ENCODE peak calls at places on chromosomes 1 and 21, in seven cellular contexts. One of them, this sample, is unnamed.

GRCh38 chr1:150706091-150706490 is 9.1 kb upstream of the GOLPH3L start:
- DNase-seq in psoas muscle: no peak
- DNase-seq in B cell: no peak
- DNase-seq in pancreas: no peak
- DNase-seq in AG04450: no peak
- DNase-seq in colonic mucosa: no peak
- DNase-seq in GM20000: no peak
- DNase-seq in this sample: no peak

GRCh38 chr1:38817958-38818705 is 41.4 kb downstream of the RRAGC start:
- DNase-seq in AG04450: no peak
- DNase-seq in B cell: peak; percentile 71
- DNase-seq in GM20000: peak; percentile 85
- DNase-seq in colonic mucosa: no peak
- DNase-seq in pancreas: no peak
- DNase-seq in psoas muscle: peak; percentile 61
- DNase-seq in this sample: no peak

GRCh38 chr21:41777934-41778815 is 11.3 kb upstream of the RIPK4 start:
- DNase-seq in AG04450: peak; percentile 30
- DNase-seq in GM20000: no peak
- DNase-seq in B cell: no peak
- DNase-seq in pancreas: peak; percentile 91
- DNase-seq in psoas muscle: peak; percentile 80
- DNase-seq in colonic mucosa: peak; percentile 94
- DNase-seq in this sample: peak; percentile 59

GRCh38 chr1:203338335-203339036 is 12.4 kb downstream of the FMOD start:
- DNase-seq in colonic mucosa: peak; percentile 73
- DNase-seq in pancreas: no peak
- DNase-seq in psoas muscle: peak; percentile 67
- DNase-seq in GM20000: peak; percentile 82
- DNase-seq in AG04450: no peak
- DNase-seq in B cell: peak; percentile 80
- DNase-seq in this sample: no peak

GRCh38 chr21:27451116-27451515 is 484.2 kb upstream of the ADAMTS5 start:
- DNase-seq in AG04450: no peak
- DNase-seq in colonic mucosa: no peak
- DNase-seq in GM20000: no peak
- DNase-seq in pancreas: no peak
- DNase-seq in psoas muscle: no peak
- DNase-seq in B cell: no peak
- DNase-seq in this sample: no peak

GRCh38 chr1:181117648-181118449 is 29.3 kb downstream of the IER5 start:
- DNase-seq in AG04450: no peak
- DNase-seq in pancreas: no peak
- DNase-seq in colonic mucosa: no peak
- DNase-seq in B cell: no peak
- DNase-seq in GM20000: no peak
- DNase-seq in psoas muscle: no peak
- DNase-seq in this sample: no peak

GRCh38 chr1:206703647-206704046 is 18.9 kb downstream of the MAPKAPK2 start:
- DNase-seq in colonic mucosa: no peak
- DNase-seq in GM20000: peak; percentile 68
- DNase-seq in AG04450: no peak
- DNase-seq in pancreas: no peak
- DNase-seq in B cell: peak; percentile 52
- DNase-seq in psoas muscle: no peak
- DNase-seq in this sample: no peak

GRCh38 chr1:41537788-41538351 is 53.4 kb upstream of the EDN2 start:
- DNase-seq in colonic mucosa: peak; percentile 49
- DNase-seq in AG04450: peak; percentile 69
- DNase-seq in psoas muscle: peak; percentile 90
- DNase-seq in pancreas: peak; percentile 59
- DNase-seq in GM20000: no peak
- DNase-seq in B cell: no peak
- DNase-seq in this sample: peak; percentile 63

GRCh38 chr1:113931456-113931855 is 2.3 kb downstream of the HIPK1 start:
- DNase-seq in B cell: no peak
- DNase-seq in psoas muscle: no peak
- DNase-seq in GM20000: no peak
- DNase-seq in pancreas: no peak
- DNase-seq in colonic mucosa: no peak
- DNase-seq in AG04450: peak; percentile 49
- DNase-seq in this sample: no peak

GRCh38 chr1:114423455-114423854 is 87.5 kb downstream of the TRIM33 start:
- DNase-seq in psoas muscle: no peak
- DNase-seq in AG04450: no peak
- DNase-seq in pancreas: no peak
- DNase-seq in colonic mucosa: no peak
- DNase-seq in GM20000: no peak
- DNase-seq in B cell: no peak
- DNase-seq in this sample: no peak

GRCh38 chr1:93695411-93696005 is 13.9 kb upstream of the BCAR3 start:
- DNase-seq in GM20000: no peak
- DNase-seq in psoas muscle: no peak
- DNase-seq in B cell: peak; percentile 45
- DNase-seq in pancreas: no peak
- DNase-seq in colonic mucosa: no peak
- DNase-seq in AG04450: no peak
- DNase-seq in this sample: no peak

GRCh38 chr1:107263291-107263790 is 122.5 kb downstream of the NTNG1 start:
- DNase-seq in colonic mucosa: no peak
- DNase-seq in B cell: no peak
- DNase-seq in GM20000: no peak
- DNase-seq in psoas muscle: no peak
- DNase-seq in pancreas: no peak
- DNase-seq in AG04450: no peak
- DNase-seq in this sample: no peak

GRCh38 chr21:34072145-34073031 is 990 bp upstream of the MRPS6 start:
- DNase-seq in GM20000: no peak
- DNase-seq in pancreas: peak; percentile 82
- DNase-seq in colonic mucosa: no peak
- DNase-seq in psoas muscle: peak; percentile 80
- DNase-seq in AG04450: no peak
- DNase-seq in B cell: no peak
- DNase-seq in this sample: no peak
- TF ChIP-seq CTCF in GM20000: no peak
- TF ChIP-seq CTCF in pancreas: no peak
- TF ChIP-seq CTCF in colonic mucosa: no peak
- TF ChIP-seq CTCF in psoas muscle: no peak
- TF ChIP-seq CTCF in AG04450: no peak
- TF ChIP-seq CTCF in B cell: no peak
- TF ChIP-seq CTCF in this sample: no peak

GRCh38 chr1:6987940-6988339 is 202.7 kb downstream of the CAMTA1 start:
- DNase-seq in psoas muscle: no peak
- DNase-seq in colonic mucosa: no peak
- DNase-seq in pancreas: no peak
- DNase-seq in B cell: no peak
- DNase-seq in GM20000: no peak
- DNase-seq in AG04450: no peak
- DNase-seq in this sample: no peak

GRCh38 chr1:6986281-6986680 is 201.0 kb downstream of the CAMTA1 start:
- DNase-seq in colonic mucosa: no peak
- DNase-seq in GM20000: no peak
- DNase-seq in psoas muscle: no peak
- DNase-seq in AG04450: no peak
- DNase-seq in pancreas: no peak
- DNase-seq in B cell: no peak
- DNase-seq in this sample: no peak

GRCh38 chr1:6991271-6991670 is 206.0 kb downstream of the CAMTA1 start:
- DNase-seq in AG04450: peak; percentile 8
- DNase-seq in colonic mucosa: no peak
- DNase-seq in psoas muscle: no peak
- DNase-seq in GM20000: no peak
- DNase-seq in pancreas: no peak
- DNase-seq in B cell: no peak
- DNase-seq in this sample: peak; percentile 41

GRCh38 chr1:6988796-6989195 is 203.5 kb downstream of the CAMTA1 start:
- DNase-seq in AG04450: no peak
- DNase-seq in colonic mucosa: no peak
- DNase-seq in psoas muscle: no peak
- DNase-seq in pancreas: no peak
- DNase-seq in B cell: no peak
- DNase-seq in GM20000: no peak
- DNase-seq in this sample: no peak

GRCh38 chr1:6989506-6990159 is 204.4 kb downstream of the CAMTA1 start:
- DNase-seq in pancreas: no peak
- DNase-seq in GM20000: no peak
- DNase-seq in AG04450: no peak
- DNase-seq in colonic mucosa: no peak
- DNase-seq in psoas muscle: no peak
- DNase-seq in B cell: no peak
- DNase-seq in this sample: no peak
- TF ChIP-seq CTCF in pancreas: no peak
- TF ChIP-seq CTCF in GM20000: no peak
- TF ChIP-seq CTCF in AG04450: no peak
- TF ChIP-seq CTCF in colonic mucosa: no peak
- TF ChIP-seq CTCF in psoas muscle: no peak
- TF ChIP-seq CTCF in B cell: no peak
- TF ChIP-seq CTCF in this sample: no peak

GRCh38 chr1:210262167-210262896 is 29.7 kb downstream of the SERTAD4 start:
- DNase-seq in pancreas: no peak
- DNase-seq in colonic mucosa: no peak
- DNase-seq in psoas muscle: no peak
- DNase-seq in AG04450: peak; percentile 58
- DNase-seq in B cell: no peak
- DNase-seq in GM20000: no peak
- DNase-seq in this sample: no peak
- TF ChIP-seq CTCF in pancreas: no peak
- TF ChIP-seq CTCF in colonic mucosa: no peak
- TF ChIP-seq CTCF in psoas muscle: no peak
- TF ChIP-seq CTCF in AG04450: no peak
- TF ChIP-seq CTCF in B cell: no peak
- TF ChIP-seq CTCF in GM20000: no peak
- TF ChIP-seq CTCF in this sample: no peak

DNA sequence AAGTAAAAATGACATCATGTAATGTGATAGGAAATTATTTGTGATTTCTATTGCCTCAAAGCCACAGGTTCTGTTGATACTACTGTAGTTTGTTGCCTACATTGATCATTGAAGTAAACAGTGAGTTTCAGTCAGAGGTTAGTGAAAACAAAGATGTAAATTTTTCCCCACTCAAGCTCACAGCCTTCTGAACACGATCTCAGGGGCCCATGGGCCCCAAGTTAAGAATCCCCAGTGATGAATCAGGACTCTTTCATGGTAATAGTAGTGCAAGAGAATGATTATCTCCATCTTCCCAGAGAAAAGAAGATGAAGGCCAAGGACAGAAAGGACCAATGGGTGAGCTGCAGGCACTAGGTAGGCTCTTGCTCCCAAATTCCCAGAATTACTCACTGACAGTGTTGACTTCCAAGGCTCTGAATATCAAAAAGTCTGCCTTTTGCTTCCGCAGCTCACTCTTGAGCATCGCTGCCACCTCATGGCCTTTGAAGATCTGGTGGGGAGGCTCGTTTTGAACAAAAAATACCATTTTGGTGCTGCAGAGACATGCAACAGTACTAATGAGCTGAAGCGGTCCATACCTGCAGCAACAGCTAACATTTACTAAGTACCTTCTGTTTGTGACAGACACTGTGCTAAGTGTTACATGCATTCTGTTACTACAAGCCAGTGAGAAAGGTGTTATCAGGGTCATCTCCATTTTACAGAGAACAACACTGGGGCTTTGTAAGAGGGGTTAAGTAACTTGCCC is 113.3 kb downstream of the KIAA0319L start:
- DNase-seq in B cell: no peak
- DNase-seq in GM20000: no peak
- DNase-seq in colonic mucosa: no peak
- DNase-seq in pancreas: no peak
- DNase-seq in AG04450: no peak
- DNase-seq in psoas muscle: no peak
- DNase-seq in this sample: no peak
- TF ChIP-seq CTCF in B cell: no peak
- TF ChIP-seq CTCF in GM20000: no peak
- TF ChIP-seq CTCF in colonic mucosa: no peak
- TF ChIP-seq CTCF in pancreas: no peak
- TF ChIP-seq CTCF in AG04450: peak; percentile 29
- TF ChIP-seq CTCF in psoas muscle: no peak
- TF ChIP-seq CTCF in this sample: peak; percentile 15

GRCh38 chr1:63555480-63555879 is 32.2 kb downstream of the EFCAB7 start:
- DNase-seq in B cell: no peak
- DNase-seq in colonic mucosa: no peak
- DNase-seq in psoas muscle: no peak
- DNase-seq in AG04450: no peak
- DNase-seq in GM20000: no peak
- DNase-seq in pancreas: no peak
- DNase-seq in this sample: no peak

GRCh38 chr1:63559357-63559756 is 33.9 kb upstream of the PGM1 start:
- DNase-seq in AG04450: no peak
- DNase-seq in colonic mucosa: no peak
- DNase-seq in GM20000: no peak
- DNase-seq in B cell: no peak
- DNase-seq in psoas muscle: no peak
- DNase-seq in pancreas: no peak
- DNase-seq in this sample: no peak

DNA sequence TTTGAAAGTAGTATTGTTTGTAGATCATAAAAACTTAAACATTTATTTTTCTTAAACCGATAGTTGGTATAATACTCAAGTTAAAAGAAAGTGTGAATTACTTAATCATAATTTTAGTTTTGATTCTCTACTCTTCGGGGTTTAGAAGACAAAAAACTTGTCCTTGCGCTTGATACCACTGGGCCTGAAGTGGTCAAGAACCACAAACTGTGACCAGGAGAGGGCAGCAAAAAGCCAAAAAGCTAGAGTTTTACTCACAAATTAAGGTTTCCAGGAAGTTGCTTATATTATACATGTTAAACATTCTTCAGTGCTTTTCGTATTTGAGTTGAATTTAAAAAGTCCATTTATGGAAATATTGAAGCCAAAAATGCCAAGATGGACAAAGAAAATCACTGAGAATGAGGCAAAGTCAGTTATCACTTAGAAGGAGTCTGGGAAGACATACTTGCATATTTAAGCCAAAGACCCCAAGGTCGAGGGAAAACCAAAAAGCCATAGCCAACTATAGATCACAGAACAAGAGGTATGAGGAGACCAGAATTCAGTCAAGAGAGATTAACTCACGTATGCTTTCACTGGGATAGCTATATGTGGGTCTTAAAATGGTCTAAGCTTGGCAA is 34.2 kb downstream of the EFCAB7 start:
- DNase-seq in colonic mucosa: peak; percentile 45
- DNase-seq in psoas muscle: no peak
- DNase-seq in B cell: peak; percentile 14
- DNase-seq in pancreas: no peak
- DNase-seq in AG04450: peak; percentile 8
- DNase-seq in GM20000: peak; percentile 6
- DNase-seq in this sample: no peak
- TF ChIP-seq CTCF in colonic mucosa: peak; percentile 32
- TF ChIP-seq CTCF in psoas muscle: peak; percentile 42
- TF ChIP-seq CTCF in B cell: peak; percentile 31
- TF ChIP-seq CTCF in pancreas: peak; percentile 19
- TF ChIP-seq CTCF in AG04450: peak; percentile 71
- TF ChIP-seq CTCF in GM20000: peak; percentile 36
- TF ChIP-seq CTCF in this sample: peak; percentile 74

This sample was measured in retinal pigment epithelial cell.